ENCODE peak calls at places on chromosome 1, in four cellular contexts. P is DMS153, B is nephron progenitor cell, M is Peyer's patch. A is an unnamed sample.

GRCh38 chr1:25486602-25487001 is 55.9 kb downstream of the MACO1 start:
- DNase-seq in B (no peak), P (no peak), M (no peak), A (no peak)

GRCh38 chr1:43207229-43207853 is 35.2 kb downstream of the CFAP57 start:
- DNase-seq in M (no peak), B (no peak), P (no peak), A (no peak)

GRCh38 chr1:186958520-186958919 is 129.8 kb downstream of the PLA2G4A start:
- DNase-seq in P (no peak), M (no peak), B (no peak), A (no peak)

GRCh38 chr1:183139281-183139942 is 46.7 kb upstream of the LAMC2 start:
- DNase-seq in B (no peak), M (no peak), P (peak; percentile 16), A (no peak)

GRCh38 chr1:29649375-29650040 is 413.2 kb downstream of the PTPRU start:
- DNase-seq in M (no peak), B (no peak), P (peak; percentile 32), A (peak; percentile 3)

GRCh38 chr1:32063261-32063681 is 9.5 kb upstream of the TMEM39B start:
- DNase-seq in P (peak; percentile 44), M (no peak), B (no peak), A (no peak)

GRCh38 chr1:145695781-145696629 is 11.2 kb downstream of the PDZK1 start:
- DNase-seq in B (no peak), P (no peak), M (no peak), A (no peak)

GRCh38 chr1:162016616-162017015 is 7.1 kb downstream of the OLFML2B start:
- DNase-seq in P (no peak), B (no peak), M (no peak), A (no peak)

GRCh38 chr1:15418811-15419515 is 9.3 kb downstream of the EFHD2 start:
- DNase-seq in B (no peak), P (no peak), M (peak; percentile 66), A (peak; percentile 63)

GRCh38 chr1:27522860-27523665 is 33.1 kb upstream of the WASF2 start:
- DNase-seq in B (peak; percentile 46), P (peak; percentile 55), M (no peak), A (no peak)

GRCh38 chr1:40090652-40091355 is 6.2 kb downstream of the PPT1 start:
- DNase-seq in P (no peak), M (no peak), B (no peak), A (no peak)

GRCh38 chr1:4699724-4700301 is 45.4 kb downstream of the AJAP1 start:
- DNase-seq in M (no peak), P (no peak), B (no peak), A (no peak)